ENCODE peak calls at places on chromosomes 4 and X, in five cellular contexts. M, F, Q, O and G are unnamed samples.

GRCh38 chr4:141028024-141028529 is 105.2 kb downstream of the RNF150 start:
- DNase-seq in M (no peak), F (no peak), Q (no peak), O (peak; percentile 8), G (no peak)

GRCh38 chrX:2430265-2430825 is 70.4 kb downstream of the DHRSX start:
- DNase-seq in M (no peak), F (no peak), Q (no peak), O (peak; percentile 67), G (no peak)

GRCh38 chrX:72030431-72030830 is 101.3 kb downstream of the RTL5 start:
- DNase-seq in M (peak; percentile 47), F (no peak), Q (no peak), O (no peak), G (no peak)

GRCh38 chrX:129638917-129639316 is 15.8 kb downstream of the APLN start:
- DNase-seq in M (no peak), F (no peak), Q (no peak), O (no peak), G (no peak)

GRCh38 chrX:12065251-12065650 is 73.0 kb upstream of the FRMPD4 start:
- DNase-seq in M (no peak), F (peak; percentile 24), Q (no peak), O (peak; percentile 62), G (no peak)

GRCh38 chr4:1047976-1048780 is 36.8 kb downstream of the FGFRL1 start:
- DNase-seq in M (no peak), F (no peak), Q (peak; percentile 20), O (no peak), G (no peak)

GRCh38 chr4:3352505-3352904 is 59.7 kb downstream of the RGS12 start:
- DNase-seq in M (no peak), F (no peak), Q (no peak), O (no peak), G (no peak)

GRCh38 chr4:10625130-10625529 is 59.4 kb downstream of the CLNK start:
- DNase-seq in M (no peak), F (no peak), Q (no peak), O (no peak), G (no peak)

GRCh38 chr4:76732246-76732645 is 165.7 kb downstream of the SOWAHB start:
- DNase-seq in M (no peak), F (no peak), Q (no peak), O (no peak), G (no peak)

GRCh38 chr4:105679186-105679585 is 29.3 kb downstream of the INTS12 start:
- DNase-seq in M (peak; percentile 9), F (no peak), Q (no peak), O (no peak), G (no peak)

GRCh38 chr4:151624606-151625565 is 135.9 kb downstream of the GATB start:
- DNase-seq in M (no peak), F (no peak), Q (no peak), O (no peak), G (no peak)

GRCh38 chr4:25313194-25313895 is 771 bp downstream of the ZCCHC4 start:
- DNase-seq in M (peak; percentile 79), F (no peak), Q (no peak), O (no peak), G (no peak)

GRCh38 chr4:74546020-74546419 is 101.1 kb downstream of the AREG start:
- DNase-seq in M (no peak), F (no peak), Q (no peak), O (peak; percentile 92), G (no peak)

GRCh38 chr4:38173935-38174334 is 213.7 kb downstream of the PTTG2 start:
- DNase-seq in M (no peak), F (no peak), Q (no peak), O (peak; percentile 92), G (no peak)
- H3K27ac ChIP-seq in M (no peak overlapping the region), F (no peak overlapping the region), Q (no peak overlapping the region), O (peak overlapping the region; percentile 55), G (no peak overlapping the region)

GRCh38 chrX:23844502-23845138 is 61.6 kb downstream of the SAT1 start:
- DNase-seq in M (peak; percentile 81), F (peak; percentile 18), Q (no peak), O (no peak), G (no peak)
- H3K27ac ChIP-seq in M (peak overlapping the region; percentile 67), F (no peak overlapping the region), Q (no peak overlapping the region), O (no peak overlapping the region), G (peak overlapping the region; percentile 66)

GRCh38 chr4:113834302-113834701 is 72.8 kb upstream of the CAMK2D start:
- DNase-seq in M (no peak), F (no peak), Q (no peak), O (no peak), G (no peak)

GRCh38 chr4:113828712-113829111 is 67.2 kb upstream of the CAMK2D start:
- DNase-seq in M (no peak), F (no peak), Q (no peak), O (no peak), G (no peak)

GRCh38 chr4:113832795-113833194 is 71.3 kb upstream of the CAMK2D start:
- DNase-seq in M (no peak), F (no peak), Q (no peak), O (no peak), G (no peak)

GRCh38 chr4:113835005-113835404 is 73.5 kb upstream of the CAMK2D start:
- DNase-seq in M (no peak), F (peak; percentile 54), Q (no peak), O (no peak), G (no peak)

GRCh38 chr4:113831469-113831868 is 69.9 kb upstream of the CAMK2D start:
- DNase-seq in M (no peak), F (no peak), Q (no peak), O (no peak), G (no peak)
- H3K27ac ChIP-seq in M (no peak overlapping the region), F (no peak overlapping the region), Q (no peak overlapping the region), O (no peak overlapping the region), G (no peak overlapping the region)

GRCh38 chr4:59258002-59258401 is 1942.1 kb upstream of the ADGRL3 start:
- DNase-seq in M (no peak), F (no peak), Q (no peak), O (no peak), G (no peak)
- H3K27ac ChIP-seq in M (no peak overlapping the region), F (no peak overlapping the region), Q (no peak overlapping the region), O (no peak overlapping the region), G (no peak overlapping the region)